ENCODE peak calls at places on chromosomes 7 and 10, in six cellular contexts. C is stomach, T is GM23338, P is upper lobe of left lung, J is HepG2, N is GM12878. B is an unnamed sample.
A peak's percentile ranks its signal among the peaks of the same experiment; 100 is the strongest.

GRCh38 chr7:56474271-56474670 is 358.1 kb upstream of the NUPR2 start:
- DNase-seq in C (no peak), T (no peak), P (no peak), J (no peak), N (no peak), B (no peak)

GRCh38 chr7:135281363-135281949 is 47.8 kb downstream of the STRA8 start:
- DNase-seq in C (peak; percentile 79), T (peak; percentile 94), P (peak; percentile 79), J (peak; percentile 78), N (peak; percentile 48), B (no peak)

GRCh38 chr7:108614903-108615302 is 45.2 kb downstream of the DNAJB9 start:
- DNase-seq in C (no peak), T (peak; percentile 28), P (no peak), J (no peak), N (no peak), B (no peak)

GRCh38 chr7:13794581-13794980 is 194.9 kb downstream of the ETV1 start:
- DNase-seq in C (no peak), T (no peak), P (no peak), J (no peak), N (no peak), B (no peak)

GRCh38 chr7:157502701-157503111 is 165.9 kb downstream of the DNAJB6 start:
- DNase-seq in C (peak; percentile 28), T (no peak), P (peak; percentile 51), J (no peak), N (no peak), B (no peak)

GRCh38 chr10:101140084-101140949 is 9.2 kb downstream of the TLX1 start:
- DNase-seq in C (no peak), T (peak; percentile 58), P (no peak), J (no peak), N (no peak), B (no peak)

GRCh38 chr10:19749185-19749729 is 67.0 kb upstream of the PLXDC2 start:
- DNase-seq in C (no peak), T (no peak), P (no peak), J (no peak), N (no peak), B (no peak)

GRCh38 chr10:4663162-4663992 is 162.6 kb upstream of the AKR1E2 start:
- DNase-seq in C (peak; percentile 53), T (peak; percentile 11), P (peak; percentile 89), J (peak; percentile 85), N (peak; percentile 15), B (peak; percentile 98)

GRCh38 chr10:52774182-52774581 is 1.6 kb upstream of the MBL2 start:
- DNase-seq in C (no peak), T (no peak), P (no peak), J (no peak), N (no peak), B (no peak)

GRCh38 chr10:125700355-125700911 is 17.5 kb upstream of the TEX36 start:
- DNase-seq in C (no peak), T (no peak), P (no peak), J (no peak), N (no peak), B (no peak)

DNA sequence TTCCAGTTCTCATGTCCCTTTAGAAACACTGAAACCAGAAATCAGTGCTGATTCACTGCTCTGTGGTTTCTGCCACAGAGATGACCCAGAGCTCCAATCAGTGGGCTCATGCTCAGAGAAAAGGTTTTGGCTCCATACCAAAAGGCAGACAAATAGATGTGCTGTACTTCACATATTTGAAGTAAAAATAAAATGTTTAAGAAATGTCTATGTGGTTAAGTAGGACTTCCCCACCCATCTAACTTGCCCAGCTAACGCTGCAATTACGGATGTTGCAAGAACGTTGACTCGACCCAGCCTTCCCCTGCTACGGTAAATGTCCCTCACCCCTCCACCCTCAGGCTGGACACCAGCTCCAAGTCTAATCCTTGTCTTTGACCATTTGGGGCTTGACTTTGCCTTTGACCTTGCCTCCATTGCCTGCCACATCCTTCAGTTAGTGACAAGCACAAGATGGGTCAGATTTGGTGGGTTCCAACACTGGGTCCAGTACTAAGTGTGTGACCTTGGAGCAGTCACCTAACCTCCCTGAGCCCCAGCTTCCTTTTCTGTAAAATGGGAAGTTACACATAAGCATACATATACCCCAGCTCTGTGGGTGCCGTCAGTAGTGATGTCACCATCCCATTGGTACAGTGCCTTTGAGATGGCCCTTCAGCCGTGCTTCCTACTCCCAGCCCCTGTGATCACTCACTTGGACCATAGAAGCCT is 95.8 kb downstream of the CHST15 start:
- DNase-seq in C (no peak), T (no peak), P (peak; percentile 83), J (peak; percentile 10), N (peak; percentile 51), B (peak; percentile 83)
- TF ChIP-seq POLR2AphosphoS5 in C (peak; percentile 45), T (no peak), P (peak; percentile 41), J (no peak), N (no peak), B (no peak)

GRCh38 chr10:70478191-70479160 is at the start of gene PALD1:
- DNase-seq in C (peak; percentile 44), T (peak; percentile 88), P (peak; percentile 51), J (no peak), N (no peak), B (no peak)
- TF ChIP-seq CTCF in C (peak; percentile 39), T (no peak), P (peak; percentile 52), J (no peak), N (no peak), B (no peak)

DNA sequence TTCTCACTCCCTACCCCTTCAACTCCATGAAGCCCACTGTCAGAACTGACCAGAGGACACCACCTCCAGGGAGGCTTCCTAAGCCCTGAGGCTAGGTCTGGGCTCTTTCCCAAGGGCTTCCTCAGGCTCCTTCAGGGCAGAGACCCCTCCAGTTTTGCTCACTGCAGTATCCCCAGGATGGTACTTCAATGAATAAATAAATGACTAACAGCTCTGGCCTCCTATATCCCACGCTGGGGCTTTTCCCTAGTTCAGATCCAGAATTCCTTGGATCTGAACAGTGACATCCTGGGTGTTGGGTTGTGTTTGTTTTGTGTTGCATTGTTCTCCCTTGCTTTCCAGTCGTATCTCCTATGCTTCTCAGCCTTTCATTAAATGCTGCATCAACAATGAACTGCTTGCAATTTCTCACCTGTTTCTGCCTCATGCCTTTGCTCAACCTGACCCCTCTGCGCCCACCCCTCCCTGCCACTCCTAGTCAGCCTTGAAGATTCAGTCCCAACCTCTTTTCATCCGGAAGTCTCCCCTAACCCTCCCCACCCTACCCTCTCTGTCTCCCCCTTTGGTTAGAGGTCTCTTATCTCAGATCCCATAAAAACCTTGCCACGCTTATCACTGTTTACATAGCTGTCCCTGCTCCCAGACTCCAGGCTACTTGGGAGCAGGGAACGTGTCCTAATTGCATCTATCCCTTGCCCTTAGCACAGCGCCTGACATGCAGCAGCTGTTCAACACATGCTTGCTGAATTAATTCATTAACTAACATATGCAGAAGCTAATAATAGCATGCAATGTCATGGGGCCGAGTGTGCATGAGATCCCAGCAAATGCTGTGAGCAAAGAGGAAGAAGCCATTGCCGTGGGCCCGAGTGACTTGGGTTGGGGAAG is 41.7 kb downstream of the PPP1R3C start:
- DNase-seq in C (peak; percentile 51), T (no peak), P (no peak), J (no peak), N (no peak), B (no peak)
- TF ChIP-seq POLR2AphosphoS5 in C (peak; percentile 65), T (no peak), P (peak; percentile 34), J (no peak), N (no peak), B (no peak)

GRCh38 chr10:99548041-99548530 is 15.3 kb downstream of the NKX2-3 start:
- DNase-seq in C (no peak), T (peak; percentile 71), P (no peak), J (peak; percentile 32), N (no peak), B (no peak)
- TF ChIP-seq CTCF in C (no peak), T (peak; percentile 59), P (no peak), J (peak; percentile 69), N (peak; percentile 41), B (no peak)

DNA sequence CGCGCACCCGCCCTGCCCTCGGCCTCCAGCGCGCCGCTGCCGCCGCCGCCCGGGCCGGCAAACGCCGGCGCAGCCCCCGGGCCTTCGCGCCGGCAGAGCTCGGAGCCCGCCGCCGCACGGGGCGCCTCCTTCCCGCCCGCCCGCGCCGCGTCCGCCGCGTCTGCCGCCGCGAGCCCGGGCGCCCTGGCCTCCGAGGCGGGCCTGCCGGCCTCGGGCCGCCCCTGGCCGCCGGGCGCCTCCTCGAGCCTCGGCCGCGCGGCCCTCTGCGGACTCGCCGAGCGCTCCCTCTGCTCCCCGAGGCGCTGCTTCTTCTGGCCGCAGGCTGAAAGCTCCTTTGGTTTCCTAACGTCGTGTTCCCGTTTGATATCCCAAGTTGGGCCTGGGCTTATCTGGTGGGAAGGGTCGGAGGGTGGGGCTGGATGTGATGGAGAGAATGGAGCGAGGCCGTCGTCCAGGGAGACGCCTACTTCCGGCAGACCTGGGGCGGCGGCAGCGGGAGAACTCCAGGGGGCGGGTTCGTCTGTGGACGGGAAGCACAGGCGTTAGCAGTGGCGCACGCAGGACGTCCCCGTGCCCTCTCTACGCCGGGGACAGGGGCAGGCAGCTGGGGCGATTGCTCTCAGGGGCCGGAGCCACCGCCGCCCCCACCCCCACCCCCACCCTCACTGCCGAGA is 221.0 kb downstream of the PHTF2 start:
- DNase-seq in C (peak; percentile 88), T (peak; percentile 91), P (peak; percentile 91), J (peak; percentile 45), N (no peak), B (peak; percentile 91)
- TF ChIP-seq POLR2AphosphoS5 in C (peak; percentile 85), T (peak; percentile 53), P (peak; percentile 75), J (no peak), N (no peak), B (peak; percentile 79)

GRCh38 chr7:83475403-83475802 is 173.5 kb downstream of the SEMA3E start:
- DNase-seq in C (no peak), T (peak; percentile 84), P (no peak), J (peak; percentile 1), N (no peak), B (no peak)
- TF ChIP-seq CTCF in C (no peak), T (peak; percentile 72), P (no peak), J (peak; percentile 27), N (no peak), B (no peak)

DNA sequence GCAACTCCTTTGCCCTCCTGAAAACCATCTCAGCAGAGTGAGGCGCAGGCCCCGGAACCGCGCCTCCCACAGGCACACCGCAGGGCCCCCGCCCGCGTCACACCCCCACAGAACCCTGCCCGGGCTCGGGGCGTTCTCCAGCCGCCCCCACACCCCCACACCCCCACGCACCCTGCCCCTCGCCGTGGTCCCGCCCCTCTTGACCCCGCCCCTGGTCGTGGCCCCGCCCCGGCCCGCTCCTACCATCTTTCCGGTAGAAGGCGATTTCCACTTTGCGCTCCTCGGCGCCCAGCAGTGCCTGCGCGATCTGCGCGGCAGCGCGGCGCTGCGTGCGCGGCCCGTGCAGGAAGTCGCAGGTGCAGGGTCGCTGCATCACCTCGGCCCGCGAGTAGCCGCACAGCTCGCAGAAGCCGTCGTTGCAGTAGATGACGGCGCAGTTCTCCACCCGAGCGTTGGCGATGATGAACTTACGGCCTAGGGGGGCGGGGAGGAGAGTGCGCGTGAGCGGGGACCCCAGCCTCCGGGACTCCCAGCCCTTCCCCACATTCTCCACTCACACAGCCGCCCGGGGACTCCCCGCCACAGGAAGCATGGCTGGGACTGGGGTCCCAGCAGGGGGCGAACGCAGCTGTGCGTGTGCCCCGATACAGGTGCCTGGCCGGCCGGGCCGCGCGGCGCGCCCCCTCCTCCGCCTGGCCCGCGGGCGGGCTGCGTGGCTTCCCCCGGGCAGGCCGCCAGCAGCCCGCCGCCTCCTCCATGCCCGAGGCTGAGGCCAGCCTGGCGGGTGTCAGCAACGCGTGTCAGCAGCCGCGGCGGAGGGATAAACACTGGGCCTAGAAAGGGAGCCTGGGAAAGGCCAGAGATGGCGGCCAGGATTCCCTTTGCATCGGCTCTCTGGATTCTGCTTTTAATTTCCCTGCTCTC is 3.4 kb downstream of the KCNH2 start:
- DNase-seq in C (peak; percentile 55), T (peak; percentile 54), P (no peak), J (no peak), N (no peak), B (no peak)
- TF ChIP-seq POLR2AphosphoS5 in C (peak; percentile 17), T (peak; percentile 79), P (peak; percentile 24), J (no peak), N (no peak), B (peak; percentile 48)